ENCODE peak calls at places on chromosomes 2 and 18, in five cellular contexts. S is body of pancreas; H is CD8-positive, alpha-beta T cell; Y is neural crest cell; J is type B pancreatic cell. B is an unnamed sample.

GRCh38 chr2:74206180-74206688 is 7.8 kb downstream of the MTHFD2 start:
- DNase-seq in Y (no peak), S (no peak), J (no peak), H (peak; percentile 16), B (no peak)

GRCh38 chr2:20935168-20935567 is 108.7 kb downstream of the APOB start:
- DNase-seq in S (no peak), H (no peak), J (no peak), Y (no peak), B (peak; percentile 11)

GRCh38 chr2:206477296-206477695 is 34.0 kb downstream of the ADAM23 start:
- DNase-seq in H (no peak), J (no peak), Y (no peak), S (no peak), B (no peak)

GRCh38 chr2:230751062-230751461 is 38.4 kb downstream of the CAB39 start:
- DNase-seq in S (no peak), Y (no peak), H (no peak), J (no peak), B (no peak)

GRCh38 chr2:98656800-98657199 is 48.4 kb downstream of the UNC50 start:
- DNase-seq in H (peak; percentile 65), J (no peak), S (no peak), Y (no peak), B (no peak)

GRCh38 chr2:30030361-30030760 is 109.0 kb upstream of the ALK start:
- DNase-seq in H (no peak), Y (no peak), S (peak; percentile 7), J (no peak), B (peak; percentile 28)

GRCh38 chr2:239724194-239724849 is 300.8 kb downstream of the NDUFA10 start:
- DNase-seq in H (no peak), S (no peak), J (peak; percentile 66), Y (no peak), B (no peak)

GRCh38 chr2:30323499-30323898 is 92.2 kb downstream of the LBH start:
- DNase-seq in H (no peak), J (no peak), S (no peak), Y (no peak), B (no peak)

GRCh38 chr2:5592906-5593305 is 99.3 kb upstream of the SOX11 start:
- DNase-seq in H (no peak), J (no peak), Y (no peak), S (no peak), B (no peak)

GRCh38 chr2:216312441-216312840 is 59.8 kb downstream of the MARCHF4 start:
- DNase-seq in J (no peak), Y (no peak), H (no peak), S (no peak), B (no peak)

GRCh38 chr2:2866459-2866858 is 511.2 kb downstream of the EIPR1 start:
- DNase-seq in S (no peak), J (no peak), Y (no peak), H (no peak), B (no peak)

GRCh38 chr2:221780281-221780688 is 208.2 kb upstream of the EPHA4 start:
- DNase-seq in J (no peak), H (no peak), Y (no peak), S (no peak), B (no peak)

GRCh38 chr2:104444392-104444791 is 409.5 kb upstream of the POU3F3 start:
- DNase-seq in Y (no peak), S (no peak), H (no peak), J (no peak), B (no peak)

GRCh38 chr2:8355046-8355445 is 326.8 kb upstream of the ID2 start:
- DNase-seq in H (no peak), Y (no peak), J (no peak), S (no peak), B (no peak)

GRCh38 chr2:233707979-233708644 is 4.6 kb upstream of the UGT1A5 start:
- DNase-seq in H (no peak), J (no peak), Y (no peak), S (no peak), B (peak; percentile 19)

GRCh38 chr2:162221064-162221463 is 22.2 kb downstream of the FAP start:
- DNase-seq in J (no peak), H (peak; percentile 57), S (peak; percentile 78), Y (peak; percentile 47), B (peak; percentile 73)

GRCh38 chr2:183606718-183607085 is 482.5 kb downstream of the NUP35 start:
- DNase-seq in H (no peak), S (no peak), J (no peak), Y (no peak), B (no peak)

GRCh38 chr2:165499131-165499530 is 29.6 kb downstream of the CSRNP3 start:
- DNase-seq in Y (no peak), H (no peak), J (no peak), S (no peak), B (no peak)

GRCh38 chr2:160252278-160252887 is 52.3 kb upstream of the ITGB6 start:
- DNase-seq in S (no peak), J (no peak), Y (no peak), H (no peak), B (no peak)

GRCh38 chr2:81304154-81304830 is 999.7 kb upstream of the LRRTM1 start:
- DNase-seq in Y (no peak), H (no peak), S (no peak), J (no peak), B (peak; percentile 2)

GRCh38 chr2:157747695-157748370 is 119.2 kb upstream of the ACVR1C start:
- DNase-seq in H (no peak), J (no peak), Y (no peak), S (no peak), B (no peak)

GRCh38 chr18:22739243-22739642 is 193.9 kb upstream of the RBBP8 start:
- DNase-seq in Y (no peak), H (no peak), S (no peak), J (no peak), B (no peak)

GRCh38 chr2:204849887-204850286 is 304.6 kb downstream of the PARD3B start:
- DNase-seq in S (no peak), Y (no peak), J (no peak), H (no peak), B (peak; percentile 34)

GRCh38 chr2:3107567-3107966 is 270.1 kb downstream of the EIPR1 start:
- DNase-seq in Y (no peak), J (no peak), H (no peak), S (no peak), B (no peak)

GRCh38 chr18:59189746-59190145 is 30.2 kb upstream of the GRP start:
- DNase-seq in H (no peak), Y (no peak), J (no peak), S (no peak), B (no peak)

GRCh38 chr18:58230438-58231179 is 186.6 kb downstream of the NEDD4L start:
- DNase-seq in S (peak; percentile 62), H (no peak), Y (no peak), J (no peak), B (peak; percentile 66)

GRCh38 chr2:150097891-150098595 is 389.4 kb downstream of the RND3 start:
- DNase-seq in H (no peak), S (no peak), Y (no peak), J (no peak), B (no peak)

GRCh38 chr2:215728504-215729065 is 284.8 kb downstream of the MREG start:
- DNase-seq in J (no peak), H (no peak), S (no peak), Y (no peak), B (no peak)

GRCh38 chr18:54983041-54983686 is 23.9 kb upstream of the CCDC68 start:
- DNase-seq in Y (no peak), J (no peak), H (no peak), S (no peak), B (peak; percentile 20)

GRCh38 chr18:59238385-59238784 is 18.4 kb downstream of the GRP start:
- DNase-seq in S (no peak), H (no peak), Y (no peak), J (no peak), B (no peak)

GRCh38 chr2:225566798-225567197 is 167.3 kb downstream of the NYAP2 start:
- DNase-seq in S (no peak), Y (no peak), J (no peak), H (no peak), B (peak; percentile 5)

GRCh38 chr2:172428841-172429173 is 1.4 kb downstream of the ITGA6 start:
- DNase-seq in Y (no peak), H (no peak), J (no peak), S (no peak), B (no peak)

GRCh38 chr2:217000406-217000805 is 140.5 kb upstream of the TNP1 start:
- DNase-seq in Y (no peak), S (no peak), J (no peak), H (no peak), B (no peak)

GRCh38 chr2:160730296-160730995 is 236.8 kb upstream of the RBMS1 start:
- DNase-seq in J (no peak), Y (no peak), H (no peak), S (no peak), B (no peak)

GRCh38 chr2:109615637-109616144 is 1.5 kb downstream of the SOWAHC start:
- DNase-seq in H (no peak), Y (no peak), S (no peak), J (no peak), B (peak; percentile 41)

GRCh38 chr18:3794537-3795348 is 344.8 kb downstream of the TGIF1 start:
- DNase-seq in J (no peak), Y (no peak), H (no peak), S (peak; percentile 36), B (peak; percentile 75)

GRCh38 chr18:66560092-66560491 is 43.8 kb downstream of the CDH19 start:
- DNase-seq in S (peak; percentile 13), Y (peak; percentile 13), H (no peak), J (no peak), B (peak; percentile 61)
- TF ChIP-seq CTCF in S (no peak), Y (peak; percentile 61), H (no peak), J (peak; percentile 69), B (peak; percentile 53)

DNA sequence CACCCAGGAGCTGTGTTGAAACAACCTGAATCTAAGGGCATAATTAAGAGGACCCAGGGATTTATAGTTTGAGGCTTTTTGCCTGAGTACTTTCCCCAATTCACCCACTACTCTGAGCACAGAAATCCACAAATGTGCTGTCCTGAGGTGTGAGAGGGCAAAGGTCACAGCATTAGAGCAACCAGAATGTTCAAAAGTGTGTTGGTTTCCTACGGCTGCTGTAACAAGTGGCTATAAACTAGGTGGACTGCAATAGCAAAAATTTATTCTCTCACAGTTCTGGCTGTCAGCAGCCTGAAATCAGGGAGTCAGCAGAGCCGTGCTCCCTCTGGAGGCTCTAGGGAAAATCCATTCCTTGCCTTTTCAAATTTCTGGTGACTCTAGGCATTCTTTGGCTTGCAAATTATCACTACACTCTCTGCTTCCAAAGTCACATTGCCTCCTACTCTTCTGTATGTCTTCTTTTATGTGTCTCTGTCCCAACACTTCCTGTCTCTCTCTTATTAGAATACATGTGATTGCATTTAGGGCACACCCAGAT is 91.3 kb upstream of the TACR1 start:
- DNase-seq in S (no peak), Y (no peak), H (no peak), J (no peak), B (no peak)
- TF ChIP-seq CTCF in S (no peak), Y (peak; percentile 36), H (no peak), J (peak; percentile 52), B (no peak)

GRCh38 chr2:200300650-200301314 is 5.7 kb upstream of the SPATS2L start:
- DNase-seq in J (no peak), Y (no peak), H (no peak), S (no peak), B (peak; percentile 59)
- TF ChIP-seq CTCF in J (no peak), Y (no peak), H (no peak), S (no peak), B (no peak)

DNA sequence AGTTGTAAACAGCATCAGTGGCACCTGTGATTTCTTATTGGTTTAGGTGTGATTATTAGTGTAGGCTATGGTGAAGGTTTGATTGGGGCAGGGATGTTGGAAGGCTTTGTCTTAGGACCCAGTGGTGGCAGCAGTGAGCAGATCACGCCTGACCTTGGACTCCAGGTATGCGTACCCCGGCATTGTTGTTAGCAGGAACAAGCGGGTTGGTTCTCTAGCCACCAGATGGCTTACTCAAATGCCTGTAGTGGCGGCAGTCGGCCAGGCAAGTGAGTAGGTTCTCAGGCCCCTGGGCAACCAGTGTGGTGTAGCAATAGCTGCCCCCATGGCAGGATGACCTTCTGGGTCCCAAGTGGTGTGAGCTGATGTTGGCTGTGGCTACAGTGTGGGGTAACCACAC is 558.3 kb downstream of the KCNJ3 start:
- DNase-seq in H (no peak), Y (no peak), S (no peak), J (no peak), B (no peak)
- TF ChIP-seq CTCF in H (no peak), Y (no peak), S (no peak), J (no peak), B (no peak)

B was measured in Calu3.